ENCODE peak calls at places on chromosomes 4 and X, in six cellular contexts. One of them, this sample, is unnamed.

GRCh38 chrX:31168596-31168995 is 96.8 kb upstream of the FTHL17 start:
- DNase-seq in uterus: no peak
- DNase-seq in dorsolateral prefrontal cortex: no peak
- DNase-seq in CD8-positive, alpha-beta T cell: no peak
- DNase-seq in fibroblast of pulmonary artery: no peak
- DNase-seq in neural crest cell: no peak
- DNase-seq in this sample: no peak

GRCh38 chr4:126916626-126917140 is 716.1 kb upstream of the INTU start:
- DNase-seq in uterus: no peak
- DNase-seq in dorsolateral prefrontal cortex: no peak
- DNase-seq in CD8-positive, alpha-beta T cell: no peak
- DNase-seq in fibroblast of pulmonary artery: peak
- DNase-seq in neural crest cell: no peak
- DNase-seq in this sample: no peak

GRCh38 chr4:4260185-4260751 is 12.2 kb upstream of the TMEM128 start:
- DNase-seq in uterus: no peak
- DNase-seq in dorsolateral prefrontal cortex: no peak
- DNase-seq in CD8-positive, alpha-beta T cell: no peak
- DNase-seq in fibroblast of pulmonary artery: peak
- DNase-seq in neural crest cell: no peak
- DNase-seq in this sample: no peak

GRCh38 chr4:127959794-127960193 is 5.2 kb downstream of the MFSD8 start:
- DNase-seq in uterus: no peak
- DNase-seq in dorsolateral prefrontal cortex: no peak
- DNase-seq in CD8-positive, alpha-beta T cell: no peak
- DNase-seq in fibroblast of pulmonary artery: no peak
- DNase-seq in neural crest cell: no peak
- DNase-seq in this sample: no peak

GRCh38 chrX:107596651-107597050 is 31.7 kb upstream of the PRPS1 start:
- DNase-seq in uterus: no peak
- DNase-seq in dorsolateral prefrontal cortex: no peak
- DNase-seq in CD8-positive, alpha-beta T cell: no peak
- DNase-seq in fibroblast of pulmonary artery: no peak
- DNase-seq in neural crest cell: no peak
- DNase-seq in this sample: no peak

GRCh38 chr4:26410385-26411293 is 79.6 kb downstream of the CCKAR start:
- DNase-seq in uterus: no peak
- DNase-seq in dorsolateral prefrontal cortex: no peak
- DNase-seq in CD8-positive, alpha-beta T cell: no peak
- DNase-seq in fibroblast of pulmonary artery: peak
- DNase-seq in neural crest cell: peak
- DNase-seq in this sample: no peak

GRCh38 chr4:174358823-174359222 is 75.1 kb downstream of the CEP44 start:
- DNase-seq in uterus: no peak
- DNase-seq in dorsolateral prefrontal cortex: no peak
- DNase-seq in CD8-positive, alpha-beta T cell: no peak
- DNase-seq in fibroblast of pulmonary artery: peak
- DNase-seq in neural crest cell: no peak
- DNase-seq in this sample: no peak

GRCh38 chr4:139214039-139214534 is 37.1 kb upstream of the ELF2 start:
- DNase-seq in uterus: no peak
- DNase-seq in dorsolateral prefrontal cortex: no peak
- DNase-seq in CD8-positive, alpha-beta T cell: no peak
- DNase-seq in fibroblast of pulmonary artery: no peak
- DNase-seq in neural crest cell: no peak
- DNase-seq in this sample: peak

GRCh38 chr4:83342476-83342875 is 7.8 kb upstream of the HPSE start:
- DNase-seq in uterus: no peak
- DNase-seq in dorsolateral prefrontal cortex: no peak
- DNase-seq in CD8-positive, alpha-beta T cell: no peak
- DNase-seq in fibroblast of pulmonary artery: peak
- DNase-seq in neural crest cell: no peak
- DNase-seq in this sample: no peak

GRCh38 chrX:55488559-55489314 is 911 bp downstream of the USP51 start:
- DNase-seq in uterus: peak
- DNase-seq in dorsolateral prefrontal cortex: peak
- DNase-seq in CD8-positive, alpha-beta T cell: peak
- DNase-seq in fibroblast of pulmonary artery: peak
- DNase-seq in neural crest cell: peak
- DNase-seq in this sample: peak

GRCh38 chrX:107537815-107538214 is 88.4 kb downstream of the FRMPD3 start:
- DNase-seq in uterus: no peak
- DNase-seq in dorsolateral prefrontal cortex: no peak
- DNase-seq in CD8-positive, alpha-beta T cell: no peak
- DNase-seq in fibroblast of pulmonary artery: peak
- DNase-seq in neural crest cell: peak
- DNase-seq in this sample: no peak

GRCh38 chrX:68112321-68112720 is 321.0 kb downstream of the OPHN1 start:
- DNase-seq in uterus: no peak
- DNase-seq in dorsolateral prefrontal cortex: no peak
- DNase-seq in CD8-positive, alpha-beta T cell: no peak
- DNase-seq in fibroblast of pulmonary artery: peak
- DNase-seq in neural crest cell: no peak
- DNase-seq in this sample: no peak

GRCh38 chrX:2682582-2683177 is 8.4 kb upstream of the CD99 start:
- DNase-seq in uterus: no peak
- DNase-seq in dorsolateral prefrontal cortex: no peak
- DNase-seq in CD8-positive, alpha-beta T cell: no peak
- DNase-seq in fibroblast of pulmonary artery: no peak
- DNase-seq in neural crest cell: no peak
- DNase-seq in this sample: no peak

GRCh38 chrX:14506866-14507265 is 22.5 kb upstream of the GLRA2 start:
- DNase-seq in uterus: no peak
- DNase-seq in dorsolateral prefrontal cortex: no peak
- DNase-seq in CD8-positive, alpha-beta T cell: no peak
- DNase-seq in fibroblast of pulmonary artery: no peak
- DNase-seq in neural crest cell: no peak
- DNase-seq in this sample: no peak

GRCh38 chr4:150394046-150394445 is 187.9 kb upstream of the MAB21L2 start:
- DNase-seq in uterus: no peak
- DNase-seq in dorsolateral prefrontal cortex: no peak
- DNase-seq in CD8-positive, alpha-beta T cell: no peak
- DNase-seq in fibroblast of pulmonary artery: no peak
- DNase-seq in neural crest cell: no peak
- DNase-seq in this sample: no peak

GRCh38 chrX:136863826-136864225 is 16.7 kb downstream of the RBMX start:
- DNase-seq in uterus: no peak
- DNase-seq in dorsolateral prefrontal cortex: no peak
- DNase-seq in CD8-positive, alpha-beta T cell: no peak
- DNase-seq in fibroblast of pulmonary artery: no peak
- DNase-seq in neural crest cell: no peak
- DNase-seq in this sample: no peak

GRCh38 chr4:100929135-100929534 is 411.3 kb upstream of the EMCN start:
- DNase-seq in uterus: no peak
- DNase-seq in dorsolateral prefrontal cortex: no peak
- DNase-seq in CD8-positive, alpha-beta T cell: no peak
- DNase-seq in fibroblast of pulmonary artery: no peak
- DNase-seq in neural crest cell: no peak
- DNase-seq in this sample: no peak

GRCh38 chrX:118216488-118216887 is 99.9 kb upstream of the KLHL13 start:
- DNase-seq in uterus: no peak
- DNase-seq in dorsolateral prefrontal cortex: no peak
- DNase-seq in CD8-positive, alpha-beta T cell: no peak
- DNase-seq in fibroblast of pulmonary artery: no peak
- DNase-seq in neural crest cell: no peak
- DNase-seq in this sample: no peak

GRCh38 chr4:128347930-128348660 is 60.5 kb upstream of the PGRMC2 start:
- DNase-seq in uterus: no peak
- DNase-seq in dorsolateral prefrontal cortex: no peak
- DNase-seq in CD8-positive, alpha-beta T cell: no peak
- DNase-seq in fibroblast of pulmonary artery: peak
- DNase-seq in neural crest cell: no peak
- DNase-seq in this sample: no peak

GRCh38 chr4:74555843-74556242 is 110.9 kb downstream of the AREG start:
- DNase-seq in uterus: no peak
- DNase-seq in dorsolateral prefrontal cortex: no peak
- DNase-seq in CD8-positive, alpha-beta T cell: no peak
- DNase-seq in fibroblast of pulmonary artery: no peak
- DNase-seq in neural crest cell: no peak
- DNase-seq in this sample: no peak

GRCh38 chr4:16663722-16664121 is 234.7 kb downstream of the LDB2 start:
- DNase-seq in uterus: no peak
- DNase-seq in dorsolateral prefrontal cortex: no peak
- DNase-seq in CD8-positive, alpha-beta T cell: no peak
- DNase-seq in fibroblast of pulmonary artery: peak
- DNase-seq in neural crest cell: no peak
- DNase-seq in this sample: no peak

GRCh38 chr4:61200991-61201526 is 933 bp downstream of the ADGRL3 start:
- DNase-seq in uterus: no peak
- DNase-seq in dorsolateral prefrontal cortex: peak
- DNase-seq in CD8-positive, alpha-beta T cell: no peak
- DNase-seq in fibroblast of pulmonary artery: peak
- DNase-seq in neural crest cell: peak
- DNase-seq in this sample: no peak

GRCh38 chrX:13473666-13474516 is 95.5 kb upstream of the EGFL6 start:
- DNase-seq in uterus: no peak
- DNase-seq in dorsolateral prefrontal cortex: no peak
- DNase-seq in CD8-positive, alpha-beta T cell: peak
- DNase-seq in fibroblast of pulmonary artery: peak
- DNase-seq in neural crest cell: no peak
- DNase-seq in this sample: no peak

GRCh38 chr4:155666701-155667537 is at the start of gene GUCY1A1:
- DNase-seq in uterus: peak
- DNase-seq in dorsolateral prefrontal cortex: peak
- DNase-seq in CD8-positive, alpha-beta T cell: no peak
- DNase-seq in fibroblast of pulmonary artery: peak
- DNase-seq in neural crest cell: peak
- DNase-seq in this sample: no peak

GRCh38 chr4:90328558-90328957 is 201.4 kb downstream of the CCSER1 start:
- DNase-seq in uterus: no peak
- DNase-seq in dorsolateral prefrontal cortex: no peak
- DNase-seq in CD8-positive, alpha-beta T cell: no peak
- DNase-seq in fibroblast of pulmonary artery: peak
- DNase-seq in neural crest cell: peak
- DNase-seq in this sample: no peak

GRCh38 chr4:127124919-127125318 is 507.8 kb upstream of the INTU start:
- DNase-seq in uterus: no peak
- DNase-seq in dorsolateral prefrontal cortex: no peak
- DNase-seq in CD8-positive, alpha-beta T cell: no peak
- DNase-seq in fibroblast of pulmonary artery: peak
- DNase-seq in neural crest cell: no peak
- DNase-seq in this sample: no peak

GRCh38 chr4:128844931-128845330 is 35.4 kb downstream of the JADE1 start:
- DNase-seq in uterus: no peak
- DNase-seq in dorsolateral prefrontal cortex: no peak
- DNase-seq in CD8-positive, alpha-beta T cell: no peak
- DNase-seq in fibroblast of pulmonary artery: no peak
- DNase-seq in neural crest cell: no peak
- DNase-seq in this sample: no peak

GRCh38 chr4:119629142-119629471 is 503 bp upstream of the PDE5A start:
- DNase-seq in uterus: no peak
- DNase-seq in dorsolateral prefrontal cortex: no peak
- DNase-seq in CD8-positive, alpha-beta T cell: no peak
- DNase-seq in fibroblast of pulmonary artery: no peak
- DNase-seq in neural crest cell: no peak
- DNase-seq in this sample: no peak

GRCh38 chr4:119626420-119626819 is 2.2 kb downstream of the PDE5A start:
- DNase-seq in uterus: no peak
- DNase-seq in dorsolateral prefrontal cortex: no peak
- DNase-seq in CD8-positive, alpha-beta T cell: no peak
- DNase-seq in fibroblast of pulmonary artery: no peak
- DNase-seq in neural crest cell: no peak
- DNase-seq in this sample: no peak

GRCh38 chr4:119628281-119629141 is at the start of gene PDE5A:
- DNase-seq in uterus: peak
- DNase-seq in dorsolateral prefrontal cortex: peak
- DNase-seq in CD8-positive, alpha-beta T cell: peak
- DNase-seq in fibroblast of pulmonary artery: peak
- DNase-seq in neural crest cell: peak
- DNase-seq in this sample: peak

GRCh38 chr4:119627267-119628190 is 1.1 kb downstream of the PDE5A start:
- DNase-seq in uterus: peak
- DNase-seq in dorsolateral prefrontal cortex: no peak
- DNase-seq in CD8-positive, alpha-beta T cell: peak
- DNase-seq in fibroblast of pulmonary artery: peak
- DNase-seq in neural crest cell: peak
- DNase-seq in this sample: peak

GRCh38 chr4:119626943-119627266 is 1.7 kb downstream of the PDE5A start:
- DNase-seq in uterus: no peak
- DNase-seq in dorsolateral prefrontal cortex: no peak
- DNase-seq in CD8-positive, alpha-beta T cell: no peak
- DNase-seq in fibroblast of pulmonary artery: no peak
- DNase-seq in neural crest cell: no peak
- DNase-seq in this sample: no peak
- TF ChIP-seq CTCF in uterus: no peak
- TF ChIP-seq CTCF in dorsolateral prefrontal cortex: no peak
- TF ChIP-seq CTCF in CD8-positive, alpha-beta T cell: no peak
- TF ChIP-seq CTCF in fibroblast of pulmonary artery: no peak
- TF ChIP-seq CTCF in neural crest cell: no peak
- TF ChIP-seq CTCF in this sample: no peak

GRCh38 chr4:153458969-153459368 is 7.2 kb upstream of the TMEM131L start:
- DNase-seq in uterus: no peak
- DNase-seq in dorsolateral prefrontal cortex: no peak
- DNase-seq in CD8-positive, alpha-beta T cell: no peak
- DNase-seq in fibroblast of pulmonary artery: no peak
- DNase-seq in neural crest cell: no peak
- DNase-seq in this sample: no peak
- TF ChIP-seq CTCF in uterus: no peak
- TF ChIP-seq CTCF in dorsolateral prefrontal cortex: no peak
- TF ChIP-seq CTCF in CD8-positive, alpha-beta T cell: no peak
- TF ChIP-seq CTCF in fibroblast of pulmonary artery: no peak
- TF ChIP-seq CTCF in neural crest cell: no peak
- TF ChIP-seq CTCF in this sample: no peak

GRCh38 chr4:179867300-179867878 is 2375.8 kb upstream of the TENM3 start:
- DNase-seq in uterus: no peak
- DNase-seq in dorsolateral prefrontal cortex: no peak
- DNase-seq in CD8-positive, alpha-beta T cell: no peak
- DNase-seq in fibroblast of pulmonary artery: no peak
- DNase-seq in neural crest cell: peak
- DNase-seq in this sample: no peak
- TF ChIP-seq CTCF in uterus: no peak
- TF ChIP-seq CTCF in dorsolateral prefrontal cortex: peak
- TF ChIP-seq CTCF in CD8-positive, alpha-beta T cell: no peak
- TF ChIP-seq CTCF in fibroblast of pulmonary artery: peak
- TF ChIP-seq CTCF in neural crest cell: peak
- TF ChIP-seq CTCF in this sample: peak

DNA sequence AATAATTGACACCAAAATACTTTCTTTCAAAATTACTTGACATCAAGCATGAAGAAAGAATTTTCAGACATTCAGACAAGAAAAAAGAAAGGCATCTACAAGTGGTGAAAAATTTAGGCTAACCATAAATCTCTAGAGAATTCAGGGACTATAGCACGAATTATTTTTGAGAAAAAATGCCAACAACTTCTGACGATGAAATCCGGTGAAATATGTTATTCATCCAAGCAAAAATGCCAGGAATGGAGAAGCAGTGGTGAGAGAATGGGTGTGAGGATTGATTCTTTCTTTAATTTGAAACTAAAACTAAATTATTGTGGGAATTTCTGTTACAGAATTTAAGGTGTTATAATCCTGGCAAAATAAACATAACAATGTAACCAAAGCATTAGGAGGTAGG is 69.4 kb upstream of the SORBS2 start:
- DNase-seq in uterus: no peak
- DNase-seq in dorsolateral prefrontal cortex: no peak
- DNase-seq in CD8-positive, alpha-beta T cell: no peak
- DNase-seq in fibroblast of pulmonary artery: peak
- DNase-seq in neural crest cell: no peak
- DNase-seq in this sample: no peak
- TF ChIP-seq CTCF in uterus: no peak
- TF ChIP-seq CTCF in dorsolateral prefrontal cortex: no peak
- TF ChIP-seq CTCF in CD8-positive, alpha-beta T cell: no peak
- TF ChIP-seq CTCF in fibroblast of pulmonary artery: no peak
- TF ChIP-seq CTCF in neural crest cell: no peak
- TF ChIP-seq CTCF in this sample: no peak

GRCh38 chr4:7472443-7473013 is 37.8 kb upstream of the PSAPL1 start:
- DNase-seq in uterus: no peak
- DNase-seq in dorsolateral prefrontal cortex: no peak
- DNase-seq in CD8-positive, alpha-beta T cell: no peak
- DNase-seq in fibroblast of pulmonary artery: no peak
- DNase-seq in neural crest cell: peak
- DNase-seq in this sample: no peak
- TF ChIP-seq CTCF in uterus: no peak
- TF ChIP-seq CTCF in dorsolateral prefrontal cortex: no peak
- TF ChIP-seq CTCF in CD8-positive, alpha-beta T cell: no peak
- TF ChIP-seq CTCF in fibroblast of pulmonary artery: no peak
- TF ChIP-seq CTCF in neural crest cell: no peak
- TF ChIP-seq CTCF in this sample: no peak